ENCODE peak calls at places on chromosomes 13 and 19, in six cellular contexts. E is breast epithelium, Q is adrenal gland, S is hepatocyte, M is cardiac muscle cell, D is ascending aorta. R is an unnamed sample. For H3K4me1 and H3K27me3, the result is how much of the 10 kb centered on the place peaks cover.

GRCh38 chr19:48625891-48626327 is 6.6 kb downstream of the SPHK2 start:
- DNase-seq in M (no peak), Q (peak), E (no peak), D (no peak), S (peak), R (no peak)

GRCh38 chr19:1001538-1002166 is 1.4 kb downstream of the GRIN3B start:
- DNase-seq in Q (peak), S (peak), M (peak), D (no peak), E (no peak), R (no peak)

GRCh38 chr13:91017031-91017668 is 330.3 kb upstream of the MIR17HG start:
- DNase-seq in D (no peak), Q (peak), S (peak), M (peak), E (no peak), R (no peak)

GRCh38 chr13:107886118-107886517 is 329.2 kb downstream of the LIG4 start:
- DNase-seq in E (no peak), D (no peak), Q (no peak), S (no peak), M (no peak), R (no peak)

GRCh38 chr13:26656919-26657318 is 99.4 kb downstream of the WASF3 start:
- DNase-seq in M (peak), E (no peak), D (no peak), Q (peak), S (no peak), R (no peak)

GRCh38 chr13:23381877-23382276 is 51.6 kb downstream of the SACS start:
- DNase-seq in S (no peak), M (peak), E (no peak), Q (no peak), D (no peak), R (no peak)

GRCh38 chr19:50300814-50301606 is 28.2 kb downstream of the KCNC3 start:
- DNase-seq in Q (no peak), D (no peak), S (no peak), M (peak), E (no peak), R (peak)

GRCh38 chr19:14517840-14518505 is at the start of gene DNAJB1:
- DNase-seq in S (peak), D (peak), Q (peak), E (peak), M (peak), R (peak)

GRCh38 chr13:111129465-111130110 is 14.5 kb downstream of the ARHGEF7 start:
- DNase-seq in Q (no peak), M (no peak), E (no peak), S (no peak), D (no peak), R (no peak)

GRCh38 chr13:32783067-32783466 is 196.8 kb downstream of the PDS5B start:
- DNase-seq in E (no peak), M (peak), S (no peak), Q (no peak), D (no peak), R (no peak)

GRCh38 chr13:111213964-111214726 is 99.0 kb downstream of the ARHGEF7 start:
- DNase-seq in S (no peak), D (no peak), E (no peak), Q (no peak), M (no peak), R (no peak)

GRCh38 chr19:51192689-51193088 is 32.2 kb upstream of the CD33 start:
- DNase-seq in D (no peak), Q (no peak), E (no peak), M (no peak), S (no peak), R (no peak)

GRCh38 chr13:30738526-30738925 is 3.2 kb downstream of the ALOX5AP start:
- DNase-seq in E (no peak), M (no peak), Q (no peak), D (no peak), S (no peak), R (no peak)

GRCh38 chr13:23020246-23020843 is 160.4 kb upstream of the SGCG start:
- DNase-seq in E (peak), D (no peak), Q (peak), M (peak), S (peak), R (no peak)

GRCh38 chr13:46345866-46346265 is 41.2 kb downstream of the RUBCNL start:
- DNase-seq in E (no peak), Q (no peak), M (no peak), D (no peak), S (no peak), R (no peak)

GRCh38 chr19:35266149-35266903 is 2.4 kb upstream of the USF2 start:
- DNase-seq in D (no peak), S (no peak), E (no peak), M (no peak), Q (peak), R (peak)
- H3K4me1 ChIP-seq in D (under half), S (under half), E (under half), M (under half), Q (under half), R (under half)

GRCh38 chr19:11418518-11419506 is at the start of gene RGL3:
- DNase-seq in D (no peak), M (no peak), E (no peak), Q (peak), S (peak), R (no peak)

GRCh38 chr19:11422163-11423068 is 3.3 kb upstream of the RGL3 start:
- DNase-seq in E (peak), D (peak), S (peak), M (peak), Q (peak), R (no peak)

GRCh38 chr19:11420894-11421606 is 1.9 kb upstream of the RGL3 start:
- DNase-seq in D (no peak), M (no peak), E (no peak), S (peak), Q (peak), R (no peak)

GRCh38 chr19:11421607-11422098 is 2.5 kb upstream of the RGL3 start:
- DNase-seq in Q (peak), S (peak), M (peak), E (no peak), D (no peak), R (no peak)

DNA sequence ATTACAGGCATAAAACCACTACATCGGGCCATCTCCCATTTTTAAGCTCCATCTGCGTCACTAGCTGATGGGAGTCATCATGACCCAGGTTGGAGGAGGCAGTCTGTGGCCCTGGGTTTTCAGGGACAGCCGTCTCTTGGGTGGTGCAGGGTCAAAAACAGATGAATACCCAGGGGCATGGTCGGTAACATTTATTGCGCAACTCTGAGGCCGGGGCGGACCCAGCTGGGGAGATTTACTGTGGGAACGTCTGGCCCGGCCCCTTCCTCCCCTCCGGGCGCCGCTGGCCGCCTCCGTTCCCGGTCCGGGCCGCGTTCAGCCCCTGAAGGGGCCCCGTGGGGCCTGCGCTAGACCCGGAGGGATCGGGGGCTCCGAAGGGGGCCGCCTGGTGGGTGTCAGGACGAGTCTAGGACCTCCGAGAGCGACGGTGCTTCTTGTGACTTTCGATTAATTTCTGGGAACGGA is 1.3 kb upstream of the RGL3 start:
- DNase-seq in Q (peak), S (peak), D (no peak), E (no peak), M (peak), R (no peak)
- H3K27me3 ChIP-seq in Q (under half), S (under half), D (under half), E (under half), M (under half), R (half or more)

GRCh38 chr19:18842166-18842565 is 10.4 kb downstream of the UPF1 start:
- DNase-seq in D (no peak), Q (no peak), E (no peak), M (peak), S (no peak), R (no peak)
- H3K4me1 ChIP-seq in D (under half), Q (under half), E (under half), M (under half), S (under half), R (under half)

DNA sequence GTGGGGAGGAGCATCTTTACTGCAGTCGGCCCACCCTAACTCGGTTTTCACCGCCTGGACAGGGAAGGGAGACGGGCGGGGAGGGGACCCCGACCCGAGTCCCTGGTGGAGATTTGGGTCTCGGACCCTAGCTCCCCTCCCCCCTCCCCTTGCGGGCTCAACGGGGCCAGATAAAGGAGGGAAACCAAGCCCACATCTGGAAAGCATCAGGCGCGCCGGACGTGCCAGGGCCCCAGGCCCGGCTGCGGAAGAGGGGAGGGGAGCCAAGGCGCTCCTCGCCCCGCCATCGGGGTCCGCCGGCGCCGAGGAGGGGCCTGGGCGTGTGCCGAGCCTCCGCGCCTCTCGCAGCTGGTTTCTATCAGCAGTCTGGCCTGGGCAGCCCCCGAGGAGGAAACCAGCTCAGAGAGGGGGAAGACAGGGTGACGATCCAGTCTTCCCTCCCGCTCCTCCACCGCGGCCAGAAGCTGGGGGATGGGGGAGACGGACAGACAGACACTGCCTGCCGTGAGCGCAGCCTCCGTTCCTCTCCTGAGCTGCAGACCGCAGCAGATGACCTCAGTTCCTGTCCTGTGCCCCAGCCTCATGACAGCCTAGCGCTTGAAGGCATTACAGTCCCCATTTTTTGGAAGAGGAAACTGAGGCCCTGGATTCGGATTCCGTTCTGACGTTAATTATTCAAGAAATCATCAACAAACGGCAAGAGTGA is 3.5 kb upstream of the GNG8 start:
- DNase-seq in Q (no peak), M (peak), D (peak), E (no peak), S (peak), R (peak)
- H3K27me3 ChIP-seq in Q (under half), M (under half), D (under half), E (under half), S (under half), R (under half)

DNA sequence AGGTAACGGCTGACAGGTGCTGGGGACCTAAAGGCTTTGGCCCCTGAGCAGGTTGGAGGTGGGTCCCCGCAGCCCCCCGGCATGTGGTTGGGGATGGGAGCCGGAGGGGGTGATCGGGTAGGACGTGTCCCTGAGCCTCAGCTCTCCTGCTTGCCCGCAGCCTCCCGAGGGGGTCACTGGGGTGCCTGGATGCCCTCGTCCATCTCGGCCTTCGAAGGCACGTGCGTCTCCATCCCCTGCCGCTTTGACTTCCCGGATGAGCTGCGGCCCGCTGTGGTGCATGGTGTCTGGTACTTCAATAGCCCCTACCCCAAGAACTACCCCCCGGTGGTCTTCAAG is 3.5 kb downstream of the MAG start:
- DNase-seq in M (no peak), D (no peak), Q (no peak), S (no peak), E (no peak), R (no peak)
- H3K4me1 ChIP-seq in M (under half), D (under half), Q (under half), S (under half), E (under half), R (under half)

R was measured in SJSA1.